ENCODE peak calls at places on chromosomes 16 and 17, in four cellular contexts. S is K562, F is HepG2, O is H1. C is an unnamed sample.

GRCh38 chr17:37605081-37605480 is 4.1 kb downstream of the SYNRG start:
- DNase-seq in S (no peak), F (no peak), O (no peak), C (no peak)

GRCh38 chr16:82580293-82580900 is 46.4 kb upstream of the CDH13 start:
- DNase-seq in S (no peak), F (peak; percentile 16), O (no peak), C (no peak)

GRCh38 chr17:62625184-62625869 is 2.1 kb upstream of the MRC2 start:
- DNase-seq in S (no peak), F (no peak), O (no peak), C (no peak)

GRCh38 chr17:82718986-82719685 is 2.6 kb downstream of the FN3KRP start:
- DNase-seq in S (no peak), F (no peak), O (no peak), C (no peak)

GRCh38 chr17:77829871-77830799 is 128.4 kb upstream of the TNRC6C start:
- DNase-seq in S (peak; percentile 67), F (no peak), O (no peak), C (no peak)

GRCh38 chr16:57049678-57050077 is 42.7 kb upstream of the CPNE2 start:
- DNase-seq in S (no peak), F (no peak), O (no peak), C (peak; percentile 52)

GRCh38 chr17:172401-172800 is 9.0 kb downstream of the DOC2B start:
- DNase-seq in S (no peak), F (no peak), O (no peak), C (no peak)

GRCh38 chr17:12623220-12623848 is 42.4 kb upstream of the MYOCD start:
- DNase-seq in S (no peak), F (no peak), O (no peak), C (no peak)

GRCh38 chr16:5070431-5071186 is 1.0 kb upstream of the ALG1 start:
- DNase-seq in S (no peak), F (no peak), O (no peak), C (no peak)

GRCh38 chr16:14409563-14409962 is 220.5 kb downstream of the PARN start:
- DNase-seq in S (no peak), F (peak; percentile 72), O (no peak), C (no peak)

GRCh38 chr16:52251495-52251894 is 295.4 kb downstream of the TOX3 start:
- DNase-seq in S (no peak), F (no peak), O (no peak), C (no peak)

GRCh38 chr16:31869511-31870201 is 4.0 kb upstream of the ZNF267 start:
- DNase-seq in S (peak; percentile 21), F (no peak), O (no peak), C (peak; percentile 63)

GRCh38 chr16:29852654-29853053 is 10.4 kb downstream of the CDIPT start:
- DNase-seq in S (no peak), F (no peak), O (no peak), C (no peak)

GRCh38 chr17:66165537-66166123 is 26.3 kb downstream of the CEP112 start:
- DNase-seq in S (peak; percentile 61), F (peak; percentile 67), O (no peak), C (peak; percentile 5)

GRCh38 chr17:67542219-67543114 is 165.4 kb downstream of the PITPNC1 start:
- DNase-seq in S (no peak), F (no peak), O (peak; percentile 11), C (no peak)

DNA sequence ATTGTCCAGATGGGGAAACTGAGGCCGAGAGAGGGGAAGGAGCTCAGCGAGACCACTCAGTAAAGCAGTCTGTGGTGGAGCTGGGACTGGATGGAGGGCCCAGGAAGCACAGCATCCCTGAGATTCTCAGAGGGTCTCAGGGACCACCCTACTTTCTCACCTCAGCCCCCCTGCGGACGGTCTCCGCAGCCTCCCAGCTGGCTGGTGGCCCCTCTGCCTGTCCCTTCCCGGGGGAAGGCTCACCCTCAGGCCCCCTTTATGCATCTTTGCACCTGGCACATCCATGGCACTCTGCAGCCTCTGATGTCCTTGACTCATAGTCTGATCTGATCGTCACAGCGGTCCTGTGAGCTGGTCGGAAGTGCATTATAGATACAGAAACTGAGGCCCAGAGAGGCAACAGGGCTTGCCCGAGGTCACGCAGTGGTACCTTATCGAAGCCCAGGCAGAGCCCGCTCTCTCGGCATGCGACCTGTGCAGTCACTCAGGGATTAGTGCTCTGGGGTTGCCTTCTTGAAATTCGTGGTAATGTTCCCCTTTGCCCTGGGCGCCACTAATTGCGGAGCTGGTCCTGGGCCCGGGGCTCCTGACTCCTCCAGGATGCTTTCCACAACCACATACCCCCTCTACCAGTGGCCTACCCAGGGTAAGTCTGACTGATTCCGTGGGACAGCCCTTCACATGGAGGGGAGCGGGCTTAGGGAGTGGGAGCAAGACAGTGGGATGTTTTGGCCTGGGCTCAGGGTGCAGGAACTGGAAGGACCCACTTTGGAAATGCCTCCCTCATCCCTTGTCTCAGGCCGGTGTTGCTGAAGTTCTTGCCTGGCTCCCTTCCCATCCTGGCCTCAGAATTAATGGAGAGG is 24.4 kb downstream of the RAB11FIP4 start:
- DNase-seq in S (no peak), F (no peak), O (no peak), C (no peak)
- H3K4me2 ChIP-seq in S (no peak overlapping the region), F (peak overlapping the region; percentile 78), O (no peak overlapping the region), C (no peak overlapping the region)

GRCh38 chr17:42525221-42525620 is 10.8 kb upstream of the NAGLU start:
- DNase-seq in S (no peak), F (no peak), O (no peak), C (no peak)
- TF ChIP-seq CREB1 in S (no peak), F (no peak), O (no peak), C (no peak)

GRCh38 chr16:62029947-62030346 is 6.3 kb downstream of the CDH8 start:
- DNase-seq in S (no peak), F (no peak), O (no peak), C (no peak)
- TF ChIP-seq EP300 in S (no peak), F (no peak), O (no peak), C (no peak)

GRCh38 chr17:20097362-20097761 is 88.2 kb downstream of the SPECC1 start:
- DNase-seq in S (no peak), F (no peak), O (no peak), C (no peak)

GRCh38 chr17:20092973-20093626 is 83.9 kb downstream of the SPECC1 start:
- DNase-seq in S (no peak), F (no peak), O (no peak), C (no peak)

GRCh38 chr17:20094777-20095176 is 85.6 kb downstream of the SPECC1 start:
- DNase-seq in S (no peak), F (no peak), O (no peak), C (no peak)

GRCh38 chr17:20096430-20096829 is 87.3 kb downstream of the SPECC1 start:
- DNase-seq in S (no peak), F (no peak), O (peak; percentile 32), C (no peak)

GRCh38 chr17:20095366-20096080 is 86.4 kb downstream of the SPECC1 start:
- DNase-seq in S (peak; percentile 38), F (peak; percentile 43), O (no peak), C (no peak)
- H3K4me2 ChIP-seq in S (no peak overlapping the region), F (no peak overlapping the region), O (no peak overlapping the region), C (no peak overlapping the region)

GRCh38 chr16:28304214-28304613 is 11.9 kb downstream of the SBK1 start:
- DNase-seq in S (peak; percentile 72), F (peak; percentile 48), O (peak; percentile 75), C (no peak)
- TF ChIP-seq CREB1 in S (peak; percentile 63), F (no peak), O (no peak), C (no peak)

DNA sequence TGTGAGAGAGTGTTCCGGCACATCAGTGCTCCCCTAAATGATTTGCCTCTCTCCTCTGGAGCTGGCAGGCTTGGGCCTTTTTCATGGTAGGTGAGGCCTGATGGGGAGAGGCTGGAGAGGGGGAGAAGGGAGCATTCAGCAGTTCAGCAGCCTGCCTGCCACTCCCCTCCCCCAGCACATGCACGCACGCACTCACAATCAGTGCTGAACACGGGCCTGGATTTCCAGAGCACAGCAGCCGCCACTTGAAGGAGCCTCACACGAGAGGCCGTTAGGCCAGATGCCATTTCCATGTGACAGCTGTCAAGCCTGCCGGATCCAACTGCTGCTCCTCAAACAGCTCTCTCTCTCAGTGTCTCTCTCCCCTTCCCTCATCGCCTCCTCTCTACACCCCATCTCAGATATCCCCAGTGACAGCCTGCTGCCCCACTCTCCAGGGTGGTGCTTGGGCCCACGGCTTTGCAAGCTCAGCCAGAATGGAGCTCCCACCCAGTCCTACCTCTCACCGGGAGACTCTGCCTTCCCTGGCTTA is 226.4 kb downstream of the CCDC182 start:
- DNase-seq in S (no peak), F (no peak), O (no peak), C (no peak)
- TF ChIP-seq EP300 in S (no peak), F (no peak), O (no peak), C (no peak)

GRCh38 chr17:35537569-35538209 is at the start of gene SLFN12L:
- DNase-seq in S (peak; percentile 55), F (no peak), O (no peak), C (no peak)
- H3K4me2 ChIP-seq in S (no peak within 1 kb of the TSS), F (no peak within 1 kb of the TSS), O (no peak within 1 kb of the TSS), C (peak within 1 kb of the TSS; percentile 85)

GRCh38 chr17:7552621-7553051 is 3.8 kb downstream of the TNFSF12 start:
- DNase-seq in S (no peak), F (no peak), O (no peak), C (peak; percentile 95)

GRCh38 chr17:7551396-7551795 is 2.5 kb downstream of the TNFSF12 start:
- DNase-seq in S (no peak), F (peak; percentile 70), O (no peak), C (no peak)

GRCh38 chr17:7550359-7550758 is 1.5 kb downstream of the TNFSF12 start:
- DNase-seq in S (no peak), F (no peak), O (no peak), C (no peak)

GRCh38 chr17:7549401-7550055 is 670 bp downstream of the TNFSF12 start:
- DNase-seq in S (no peak), F (no peak), O (peak; percentile 58), C (no peak)

DNA sequence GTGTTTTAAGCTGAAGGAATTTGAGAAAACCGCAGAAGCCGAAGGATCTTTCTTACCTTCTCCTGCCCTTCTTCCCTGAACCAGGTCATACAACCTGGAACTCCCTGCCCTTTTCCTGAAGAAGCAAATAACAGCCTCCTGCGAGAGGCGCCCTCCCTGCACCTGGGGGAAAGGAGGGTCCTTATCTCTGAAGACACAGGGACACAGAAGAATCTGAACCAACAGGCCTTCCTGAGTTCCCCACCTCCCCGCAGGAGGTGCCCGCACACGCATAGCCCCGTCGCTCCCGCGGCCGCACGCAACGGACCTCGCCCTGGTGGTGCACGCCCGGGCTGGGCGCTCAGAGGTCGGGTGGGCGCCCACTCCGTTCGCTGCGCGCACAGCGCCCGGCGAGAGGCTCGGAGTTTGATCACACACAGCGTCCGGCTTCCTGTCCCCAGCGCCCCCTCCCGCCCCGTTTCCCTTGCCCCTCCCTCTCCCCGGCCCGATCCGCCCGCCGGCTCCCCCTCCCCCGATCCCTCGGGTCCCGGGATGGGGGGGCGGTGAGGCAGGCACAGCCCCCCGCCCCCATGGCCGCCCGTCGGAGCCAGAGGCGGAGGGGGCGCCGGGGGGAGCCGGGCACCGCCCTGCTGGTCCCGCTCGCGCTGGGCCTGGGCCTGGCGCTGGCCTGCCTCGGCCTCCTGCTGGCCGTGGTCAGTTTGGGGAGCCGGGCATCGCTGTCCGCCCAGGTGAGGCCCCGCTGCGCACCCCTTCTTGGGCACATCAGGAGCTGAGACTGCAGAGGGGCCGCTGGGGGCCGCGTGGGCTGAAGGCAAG is at the start of gene TNFSF12:
- DNase-seq in S (peak; percentile 65), F (no peak), O (peak; percentile 73), C (no peak)
- TF ChIP-seq CREB1 in S (no peak), F (no peak), O (no peak), C (no peak)